ENCODE peak calls at places on chromosomes 5 and 9, in four cellular contexts. J is prostate gland; U is endodermal cell; H is CD8-positive, alpha-beta T cell. R is an unnamed sample.

GRCh38 chr5:126720369-126720768 is 56.6 kb upstream of the LMNB1 start:
- DNase-seq in J (no peak), U (no peak), H (no peak), R (no peak)

GRCh38 chr9:129639034-129639630 is 2.8 kb downstream of the ASB6 start:
- DNase-seq in U (no peak), H (no peak), J (no peak), R (no peak)

GRCh38 chr5:149175346-149176113 is 34.2 kb downstream of the ABLIM3 start:
- DNase-seq in J (peak; percentile 59), U (no peak), H (no peak), R (no peak)

GRCh38 chr5:69134126-69134525 is 32.8 kb upstream of the CCNB1 start:
- DNase-seq in H (no peak), J (no peak), U (no peak), R (no peak)

GRCh38 chr5:173868096-173868879 is 19.9 kb upstream of the CPEB4 start:
- DNase-seq in U (no peak), H (no peak), J (peak; percentile 82), R (no peak)

GRCh38 chr5:112165897-112166737 is 253.0 kb downstream of the EPB41L4A start:
- DNase-seq in J (no peak), H (no peak), U (peak; percentile 87), R (peak; percentile 41)

GRCh38 chr9:116154334-116154975 is 864 bp downstream of the PAPPA start:
- DNase-seq in U (peak; percentile 78), H (no peak), J (no peak), R (peak; percentile 29)

GRCh38 chr5:149466457-149466972 is 84.7 kb downstream of the CSNK1A1 start:
- DNase-seq in U (no peak), J (no peak), H (no peak), R (no peak)

GRCh38 chr9:134987376-134987775 is 69.7 kb upstream of the FCN1 start:
- DNase-seq in H (no peak), J (no peak), U (no peak), R (no peak)

GRCh38 chr5:155728857-155729683 is 597.9 kb upstream of the SGCD start:
- DNase-seq in U (peak; percentile 75), J (no peak), H (no peak), R (peak; percentile 54)

GRCh38 chr9:15142903-15143534 is 164.0 kb downstream of the TTC39B start:
- DNase-seq in H (no peak), J (no peak), U (peak; percentile 61), R (no peak)

GRCh38 chr5:75620184-75620959 is 9.1 kb downstream of the ANKDD1B start:
- DNase-seq in J (peak; percentile 38), H (no peak), U (no peak), R (no peak)

GRCh38 chr5:134579284-134579771 is 53.3 kb downstream of the SAR1B start:
- DNase-seq in U (no peak), J (no peak), H (no peak), R (no peak)

GRCh38 chr5:169580964-169581363 is 2.6 kb upstream of the SPDL1 start:
- DNase-seq in J (no peak), H (no peak), U (no peak), R (no peak)

GRCh38 chr5:77995793-77996409 is 219.8 kb upstream of the TBCA start:
- DNase-seq in U (no peak), J (no peak), H (no peak), R (no peak)

GRCh38 chr9:92738661-92739081 is 26.0 kb downstream of the BICD2 start:
- DNase-seq in J (peak; percentile 76), H (no peak), U (peak; percentile 37), R (no peak)

GRCh38 chr9:89153187-89153586 is 25.4 kb downstream of the SHC3 start:
- DNase-seq in U (no peak), H (no peak), J (no peak), R (no peak)